ENCODE peak calls at places on chromosomes 5 and 9, in eight cellular contexts. One of them, this sample, is unnamed.

GRCh38 chr5:141814064-141814982 is 63.9 kb downstream of the PCDH1 start:
- DNase-seq in tibial artery: no peak
- DNase-seq in CD8-positive, alpha-beta memory T cell: no peak
- DNase-seq in GM23248: peak; percentile 49
- DNase-seq in heart left ventricle: peak; percentile 83
- DNase-seq in GM12878: no peak
- DNase-seq in cardiac muscle cell: peak; percentile 70
- DNase-seq in colonic mucosa: peak; percentile 75
- DNase-seq in this sample: peak; percentile 11

GRCh38 chr9:117189121-117189520 is 225.7 kb downstream of the ASTN2 start:
- DNase-seq in colonic mucosa: no peak
- DNase-seq in cardiac muscle cell: no peak
- DNase-seq in GM23248: peak; percentile 5
- DNase-seq in heart left ventricle: no peak
- DNase-seq in GM12878: no peak
- DNase-seq in CD8-positive, alpha-beta memory T cell: no peak
- DNase-seq in tibial artery: no peak
- DNase-seq in this sample: no peak

GRCh38 chr5:539469-540214 is 15.4 kb upstream of the SLC9A3 start:
- DNase-seq in colonic mucosa: no peak
- DNase-seq in tibial artery: no peak
- DNase-seq in GM23248: no peak
- DNase-seq in GM12878: no peak
- DNase-seq in cardiac muscle cell: no peak
- DNase-seq in CD8-positive, alpha-beta memory T cell: no peak
- DNase-seq in heart left ventricle: peak; percentile 52
- DNase-seq in this sample: no peak

GRCh38 chr5:96142786-96143434 is 181.3 kb upstream of the ELL2 start:
- DNase-seq in colonic mucosa: no peak
- DNase-seq in GM23248: peak; percentile 89
- DNase-seq in cardiac muscle cell: no peak
- DNase-seq in heart left ventricle: no peak
- DNase-seq in GM12878: no peak
- DNase-seq in CD8-positive, alpha-beta memory T cell: no peak
- DNase-seq in tibial artery: no peak
- DNase-seq in this sample: no peak

GRCh38 chr5:148986636-148987035 is 76.2 kb downstream of the SH3TC2 start:
- DNase-seq in GM23248: no peak
- DNase-seq in heart left ventricle: no peak
- DNase-seq in GM12878: no peak
- DNase-seq in colonic mucosa: no peak
- DNase-seq in cardiac muscle cell: no peak
- DNase-seq in CD8-positive, alpha-beta memory T cell: no peak
- DNase-seq in tibial artery: no peak
- DNase-seq in this sample: no peak

GRCh38 chr5:134902071-134902801 is 2.7 kb upstream of the PCBD2 start:
- DNase-seq in heart left ventricle: no peak
- DNase-seq in GM12878: peak; percentile 60
- DNase-seq in GM23248: peak; percentile 52
- DNase-seq in cardiac muscle cell: no peak
- DNase-seq in CD8-positive, alpha-beta memory T cell: no peak
- DNase-seq in tibial artery: no peak
- DNase-seq in colonic mucosa: no peak
- DNase-seq in this sample: no peak

GRCh38 chr5:138900281-138900965 is 25.3 kb upstream of the LRRTM2 start:
- DNase-seq in heart left ventricle: no peak
- DNase-seq in colonic mucosa: no peak
- DNase-seq in GM23248: peak; percentile 45
- DNase-seq in tibial artery: no peak
- DNase-seq in cardiac muscle cell: no peak
- DNase-seq in GM12878: no peak
- DNase-seq in CD8-positive, alpha-beta memory T cell: no peak
- DNase-seq in this sample: no peak

GRCh38 chr9:110769667-110770066 is 101.1 kb downstream of the MUSK start:
- DNase-seq in colonic mucosa: no peak
- DNase-seq in cardiac muscle cell: no peak
- DNase-seq in GM12878: no peak
- DNase-seq in GM23248: peak; percentile 64
- DNase-seq in CD8-positive, alpha-beta memory T cell: no peak
- DNase-seq in heart left ventricle: no peak
- DNase-seq in tibial artery: no peak
- DNase-seq in this sample: no peak

GRCh38 chr5:32522429-32523143 is 62.8 kb upstream of the SUB1 start:
- DNase-seq in heart left ventricle: no peak
- DNase-seq in tibial artery: peak; percentile 53
- DNase-seq in cardiac muscle cell: no peak
- DNase-seq in CD8-positive, alpha-beta memory T cell: no peak
- DNase-seq in colonic mucosa: no peak
- DNase-seq in GM23248: peak; percentile 80
- DNase-seq in GM12878: no peak
- DNase-seq in this sample: peak; percentile 14

GRCh38 chr5:135013947-135014570 is 20.0 kb downstream of the PITX1 start:
- DNase-seq in CD8-positive, alpha-beta memory T cell: no peak
- DNase-seq in GM23248: peak; percentile 49
- DNase-seq in GM12878: no peak
- DNase-seq in heart left ventricle: peak; percentile 42
- DNase-seq in tibial artery: no peak
- DNase-seq in colonic mucosa: peak; percentile 17
- DNase-seq in cardiac muscle cell: no peak
- DNase-seq in this sample: no peak

GRCh38 chr9:86713456-86713855 is 233.8 kb downstream of the GAS1 start:
- DNase-seq in tibial artery: no peak
- DNase-seq in GM12878: no peak
- DNase-seq in cardiac muscle cell: no peak
- DNase-seq in GM23248: peak; percentile 76
- DNase-seq in colonic mucosa: no peak
- DNase-seq in heart left ventricle: no peak
- DNase-seq in CD8-positive, alpha-beta memory T cell: no peak
- DNase-seq in this sample: no peak

GRCh38 chr5:159208508-159209437 is 580 bp downstream of the RNF145 start:
- DNase-seq in colonic mucosa: peak; percentile 53
- DNase-seq in GM23248: peak; percentile 57
- DNase-seq in GM12878: no peak
- DNase-seq in tibial artery: no peak
- DNase-seq in CD8-positive, alpha-beta memory T cell: peak; percentile 0
- DNase-seq in heart left ventricle: peak; percentile 69
- DNase-seq in cardiac muscle cell: peak; percentile 52
- DNase-seq in this sample: no peak

GRCh38 chr5:50575745-50576144 is 90.7 kb upstream of the PARP8 start:
- DNase-seq in CD8-positive, alpha-beta memory T cell: no peak
- DNase-seq in GM23248: no peak
- DNase-seq in cardiac muscle cell: no peak
- DNase-seq in GM12878: no peak
- DNase-seq in colonic mucosa: no peak
- DNase-seq in heart left ventricle: no peak
- DNase-seq in tibial artery: no peak
- DNase-seq in this sample: no peak

GRCh38 chr9:78695521-78695920 is 398.6 kb downstream of the PSAT1 start:
- DNase-seq in GM12878: no peak
- DNase-seq in CD8-positive, alpha-beta memory T cell: no peak
- DNase-seq in heart left ventricle: no peak
- DNase-seq in colonic mucosa: no peak
- DNase-seq in GM23248: no peak
- DNase-seq in cardiac muscle cell: no peak
- DNase-seq in tibial artery: no peak
- DNase-seq in this sample: no peak

GRCh38 chr5:166624573-166624972 is 1666.9 kb upstream of the WWC1 start:
- DNase-seq in GM23248: no peak
- DNase-seq in GM12878: no peak
- DNase-seq in cardiac muscle cell: no peak
- DNase-seq in tibial artery: no peak
- DNase-seq in heart left ventricle: no peak
- DNase-seq in CD8-positive, alpha-beta memory T cell: no peak
- DNase-seq in colonic mucosa: no peak
- DNase-seq in this sample: no peak

GRCh38 chr5:168879929-168880328 is 300.8 kb upstream of the PANK3 start:
- DNase-seq in CD8-positive, alpha-beta memory T cell: no peak
- DNase-seq in GM12878: peak; percentile 83
- DNase-seq in tibial artery: no peak
- DNase-seq in cardiac muscle cell: no peak
- DNase-seq in GM23248: peak; percentile 38
- DNase-seq in colonic mucosa: no peak
- DNase-seq in heart left ventricle: no peak
- DNase-seq in this sample: no peak

GRCh38 chr5:39274388-39275085 is 55.2 kb upstream of the FYB1 start:
- DNase-seq in cardiac muscle cell: no peak
- DNase-seq in GM12878: peak; percentile 27
- DNase-seq in colonic mucosa: no peak
- DNase-seq in CD8-positive, alpha-beta memory T cell: peak; percentile 43
- DNase-seq in tibial artery: no peak
- DNase-seq in heart left ventricle: no peak
- DNase-seq in GM23248: no peak
- DNase-seq in this sample: peak; percentile 63

GRCh38 chr9:2469681-2470141 is 151.9 kb upstream of the VLDLR start:
- DNase-seq in CD8-positive, alpha-beta memory T cell: no peak
- DNase-seq in colonic mucosa: peak; percentile 27
- DNase-seq in heart left ventricle: no peak
- DNase-seq in GM12878: peak; percentile 7
- DNase-seq in tibial artery: no peak
- DNase-seq in GM23248: peak; percentile 37
- DNase-seq in cardiac muscle cell: peak; percentile 44
- DNase-seq in this sample: peak; percentile 5

GRCh38 chr9:4866239-4866969 is 73.7 kb downstream of the RCL1 start:
- DNase-seq in cardiac muscle cell: no peak
- DNase-seq in colonic mucosa: no peak
- DNase-seq in tibial artery: no peak
- DNase-seq in GM23248: peak; percentile 17
- DNase-seq in heart left ventricle: no peak
- DNase-seq in GM12878: no peak
- DNase-seq in CD8-positive, alpha-beta memory T cell: no peak
- DNase-seq in this sample: no peak

GRCh38 chr5:123344819-123345426 is 78.3 kb downstream of the CEP120 start:
- DNase-seq in heart left ventricle: no peak
- DNase-seq in CD8-positive, alpha-beta memory T cell: no peak
- DNase-seq in GM12878: no peak
- DNase-seq in cardiac muscle cell: peak; percentile 57
- DNase-seq in GM23248: peak; percentile 78
- DNase-seq in colonic mucosa: no peak
- DNase-seq in tibial artery: peak; percentile 36
- DNase-seq in this sample: no peak

GRCh38 chr5:88889165-88890069 is 6.4 kb upstream of the MEF2C start:
- DNase-seq in colonic mucosa: peak; percentile 37
- DNase-seq in CD8-positive, alpha-beta memory T cell: no peak
- DNase-seq in tibial artery: peak; percentile 73
- DNase-seq in heart left ventricle: peak; percentile 84
- DNase-seq in cardiac muscle cell: peak; percentile 71
- DNase-seq in GM23248: peak; percentile 53
- DNase-seq in GM12878: no peak
- DNase-seq in this sample: no peak

GRCh38 chr9:25891534-25891933 is 213.3 kb upstream of the TUSC1 start:
- DNase-seq in GM23248: no peak
- DNase-seq in tibial artery: no peak
- DNase-seq in GM12878: no peak
- DNase-seq in CD8-positive, alpha-beta memory T cell: no peak
- DNase-seq in colonic mucosa: no peak
- DNase-seq in cardiac muscle cell: no peak
- DNase-seq in heart left ventricle: no peak
- DNase-seq in this sample: no peak

GRCh38 chr5:35861718-35862117 is 5.0 kb downstream of the IL7R start:
- DNase-seq in CD8-positive, alpha-beta memory T cell: no peak
- DNase-seq in heart left ventricle: no peak
- DNase-seq in cardiac muscle cell: no peak
- DNase-seq in GM12878: no peak
- DNase-seq in GM23248: peak; percentile 17
- DNase-seq in colonic mucosa: no peak
- DNase-seq in tibial artery: no peak
- DNase-seq in this sample: no peak

GRCh38 chr9:133331641-133332380 is 4.2 kb downstream of the SURF6 start:
- DNase-seq in heart left ventricle: no peak
- DNase-seq in cardiac muscle cell: no peak
- DNase-seq in GM12878: no peak
- DNase-seq in tibial artery: no peak
- DNase-seq in GM23248: no peak
- DNase-seq in colonic mucosa: no peak
- DNase-seq in CD8-positive, alpha-beta memory T cell: no peak
- DNase-seq in this sample: no peak
- H3K36me3 ChIP-seq in heart left ventricle: no peaks in the 10 kb centered on the region
- H3K36me3 ChIP-seq in cardiac muscle cell: peaks cover 32% of the 10 kb centered on the region
- H3K36me3 ChIP-seq in GM12878: peaks cover 14% of the 10 kb centered on the region
- H3K36me3 ChIP-seq in tibial artery: peaks cover 36% of the 10 kb centered on the region
- H3K36me3 ChIP-seq in GM23248: peaks cover 11% of the 10 kb centered on the region
- H3K36me3 ChIP-seq in colonic mucosa: peaks cover 29% of the 10 kb centered on the region
- H3K36me3 ChIP-seq in CD8-positive, alpha-beta memory T cell: peaks cover 34% of the 10 kb centered on the region
- H3K36me3 ChIP-seq in this sample: peaks cover 42% of the 10 kb centered on the region

DNA sequence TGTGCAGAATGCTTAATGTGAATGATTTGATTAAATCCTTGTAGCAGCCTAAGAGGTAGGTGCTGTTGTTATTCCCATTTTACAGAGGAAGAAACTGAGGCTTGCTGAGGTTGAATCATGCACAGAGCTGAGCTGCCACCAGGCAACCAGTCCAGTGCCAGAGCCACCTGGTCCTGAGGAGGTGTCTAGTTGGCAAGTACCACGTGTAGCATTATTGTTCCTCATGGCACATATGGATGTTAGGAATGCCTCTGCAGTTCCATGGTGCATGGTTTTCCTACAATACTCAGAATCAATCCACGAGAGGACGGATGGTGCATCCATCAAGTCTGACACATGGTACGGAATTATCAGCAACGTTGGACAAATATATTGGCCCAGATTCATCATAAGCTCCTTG is 8.9 kb downstream of the UBE2QL1 start:
- DNase-seq in cardiac muscle cell: no peak
- DNase-seq in tibial artery: no peak
- DNase-seq in CD8-positive, alpha-beta memory T cell: no peak
- DNase-seq in GM23248: no peak
- DNase-seq in heart left ventricle: no peak
- DNase-seq in GM12878: no peak
- DNase-seq in colonic mucosa: no peak
- DNase-seq in this sample: no peak
- H3K4me3 ChIP-seq in cardiac muscle cell: no peak overlapping the region
- H3K4me3 ChIP-seq in tibial artery: no peak overlapping the region
- H3K4me3 ChIP-seq in CD8-positive, alpha-beta memory T cell: no peak overlapping the region
- H3K4me3 ChIP-seq in GM23248: no peak overlapping the region
- H3K4me3 ChIP-seq in heart left ventricle: no peak overlapping the region
- H3K4me3 ChIP-seq in GM12878: no peak overlapping the region
- H3K4me3 ChIP-seq in colonic mucosa: no peak overlapping the region
- H3K4me3 ChIP-seq in this sample: no peak overlapping the region

GRCh38 chr9:134410078-134410834 is 84.0 kb downstream of the RXRA start:
- DNase-seq in GM23248: no peak
- DNase-seq in heart left ventricle: no peak
- DNase-seq in GM12878: no peak
- DNase-seq in CD8-positive, alpha-beta memory T cell: no peak
- DNase-seq in cardiac muscle cell: no peak
- DNase-seq in colonic mucosa: peak; percentile 59
- DNase-seq in tibial artery: no peak
- DNase-seq in this sample: no peak
- H3K4me1 ChIP-seq in GM23248: peaks cover 38% of the 10 kb centered on the region
- H3K4me1 ChIP-seq in heart left ventricle: peaks cover 97% of the 10 kb centered on the region
- H3K4me1 ChIP-seq in GM12878: peaks cover 28% of the 10 kb centered on the region
- H3K4me1 ChIP-seq in CD8-positive, alpha-beta memory T cell: peaks cover 30% of the 10 kb centered on the region
- H3K4me1 ChIP-seq in cardiac muscle cell: peaks cover 5% of the 10 kb centered on the region
- H3K4me1 ChIP-seq in colonic mucosa: peaks cover 3% of the 10 kb centered on the region
- H3K4me1 ChIP-seq in tibial artery: peaks cover 62% of the 10 kb centered on the region
- H3K4me1 ChIP-seq in this sample: peaks cover 29% of the 10 kb centered on the region

DNA sequence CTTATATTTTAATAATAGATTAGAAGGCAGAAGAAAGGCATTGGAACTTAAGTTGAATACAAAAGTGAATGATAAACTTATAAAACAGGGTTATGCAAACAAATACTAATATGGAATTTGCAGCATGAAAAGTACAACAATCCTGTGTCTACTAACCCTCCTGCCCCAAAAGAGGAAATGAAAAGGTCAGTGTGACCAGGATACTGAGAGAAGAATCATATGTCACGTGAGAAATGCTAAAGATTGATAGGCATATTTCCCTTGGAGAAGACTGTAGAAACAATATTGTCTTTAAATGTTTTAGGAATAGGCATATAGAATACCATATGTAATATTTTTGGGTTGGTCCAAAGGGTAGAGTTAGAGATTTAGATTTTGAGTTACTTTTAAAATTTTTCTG is 3.8 kb downstream of the WDR36 start:
- DNase-seq in CD8-positive, alpha-beta memory T cell: no peak
- DNase-seq in tibial artery: no peak
- DNase-seq in cardiac muscle cell: no peak
- DNase-seq in colonic mucosa: no peak
- DNase-seq in GM12878: no peak
- DNase-seq in GM23248: no peak
- DNase-seq in heart left ventricle: no peak
- DNase-seq in this sample: no peak
- H3K36me3 ChIP-seq in CD8-positive, alpha-beta memory T cell: peaks cover 17% of the 10 kb centered on the region
- H3K36me3 ChIP-seq in tibial artery: peaks cover 26% of the 10 kb centered on the region
- H3K36me3 ChIP-seq in cardiac muscle cell: peaks cover 18% of the 10 kb centered on the region
- H3K36me3 ChIP-seq in colonic mucosa: no peaks in the 10 kb centered on the region
- H3K36me3 ChIP-seq in GM12878: peaks cover 14% of the 10 kb centered on the region
- H3K36me3 ChIP-seq in GM23248: peaks cover 19% of the 10 kb centered on the region
- H3K36me3 ChIP-seq in heart left ventricle: no peaks in the 10 kb centered on the region
- H3K36me3 ChIP-seq in this sample: peaks cover 51% of the 10 kb centered on the region